ENCODE peak calls at places on chromosomes 6 and 20, in ten cellular contexts. A, Q, N, J, G, Y, W, V, D and U are unnamed samples.

GRCh38 chr20:5703542-5704215 is 46.5 kb upstream of the SHLD1 start:
- DNase-seq in A (no peak), Q (no peak), N (no peak), J (no peak), G (no peak), Y (no peak), W (no peak), V (peak; percentile 19), D (no peak), U (no peak)

GRCh38 chr6:30893001-30893591 is 8.8 kb downstream of the DDR1 start:
- DNase-seq in A (no peak), Q (no peak), N (no peak), J (no peak), G (peak; percentile 62), Y (no peak), W (no peak), V (no peak), D (no peak), U (no peak)

GRCh38 chr6:111087871-111088667 is 766 bp downstream of the SLC16A10 start:
- DNase-seq in A (no peak), Q (no peak), N (no peak), J (no peak), G (no peak), Y (no peak), W (peak; percentile 44), V (peak; percentile 42), D (no peak), U (peak; percentile 52)

GRCh38 chr6:135990437-135990836 is 138.9 kb downstream of the PDE7B start:
- DNase-seq in A (no peak), Q (no peak), N (no peak), J (no peak), G (no peak), Y (no peak), W (no peak), V (no peak), D (no peak), U (no peak)

GRCh38 chr6:15481892-15482291 is 180.9 kb downstream of the DTNBP1 start:
- DNase-seq in A (no peak), Q (no peak), N (no peak), J (no peak), G (no peak), Y (no peak), W (no peak), V (no peak), D (no peak), U (peak; percentile 85)

GRCh38 chr6:14088600-14089168 is 28.9 kb upstream of the CD83 start:
- DNase-seq in A (no peak), Q (no peak), N (no peak), J (no peak), G (no peak), Y (no peak), W (no peak), V (no peak), D (no peak), U (no peak)

GRCh38 chr6:9250852-9251251 is 815.5 kb upstream of the SLC35B3 start:
- DNase-seq in A (no peak), Q (peak; percentile 61), N (peak; percentile 44), J (no peak), G (no peak), Y (no peak), W (peak; percentile 57), V (no peak), D (peak; percentile 34), U (no peak)

GRCh38 chr20:29349836-29350235 is 1907.6 kb upstream of the DEFB115 start:
- DNase-seq in A (no peak), Q (no peak), N (no peak), J (no peak), G (no peak), Y (no peak), W (no peak), V (no peak), D (no peak), U (no peak)

GRCh38 chr6:164345856-164346496 is 931.5 kb downstream of the QKI start:
- DNase-seq in A (no peak), Q (no peak), N (no peak), J (no peak), G (no peak), Y (no peak), W (no peak), V (peak; percentile 67), D (no peak), U (no peak)

GRCh38 chr20:62352402-62353288 is 14.5 kb downstream of the LAMA5 start:
- DNase-seq in A (peak; percentile 66), Q (peak; percentile 90), N (no peak), J (no peak), G (peak; percentile 96), Y (no peak), W (peak; percentile 58), V (peak; percentile 91), D (no peak), U (no peak)

GRCh38 chr6:38876470-38876869 is 161.4 kb downstream of the DNAH8 start:
- DNase-seq in A (no peak), Q (no peak), N (no peak), J (no peak), G (no peak), Y (no peak), W (no peak), V (no peak), D (no peak), U (no peak)

GRCh38 chr6:23526519-23526918 is 599.5 kb upstream of the NRSN1 start:
- DNase-seq in A (no peak), Q (no peak), N (no peak), J (no peak), G (no peak), Y (no peak), W (no peak), V (no peak), D (no peak), U (no peak)

GRCh38 chr20:10576411-10576810 is 97.4 kb downstream of the JAG1 start:
- DNase-seq in A (no peak), Q (no peak), N (no peak), J (no peak), G (no peak), Y (no peak), W (no peak), V (no peak), D (no peak), U (no peak)

GRCh38 chr6:157688960-157689599 is 134.0 kb upstream of the SNX9 start:
- DNase-seq in A (peak; percentile 29), Q (no peak), N (no peak), J (no peak), G (peak; percentile 42), Y (no peak), W (peak; percentile 65), V (no peak), D (no peak), U (no peak)

DNA sequence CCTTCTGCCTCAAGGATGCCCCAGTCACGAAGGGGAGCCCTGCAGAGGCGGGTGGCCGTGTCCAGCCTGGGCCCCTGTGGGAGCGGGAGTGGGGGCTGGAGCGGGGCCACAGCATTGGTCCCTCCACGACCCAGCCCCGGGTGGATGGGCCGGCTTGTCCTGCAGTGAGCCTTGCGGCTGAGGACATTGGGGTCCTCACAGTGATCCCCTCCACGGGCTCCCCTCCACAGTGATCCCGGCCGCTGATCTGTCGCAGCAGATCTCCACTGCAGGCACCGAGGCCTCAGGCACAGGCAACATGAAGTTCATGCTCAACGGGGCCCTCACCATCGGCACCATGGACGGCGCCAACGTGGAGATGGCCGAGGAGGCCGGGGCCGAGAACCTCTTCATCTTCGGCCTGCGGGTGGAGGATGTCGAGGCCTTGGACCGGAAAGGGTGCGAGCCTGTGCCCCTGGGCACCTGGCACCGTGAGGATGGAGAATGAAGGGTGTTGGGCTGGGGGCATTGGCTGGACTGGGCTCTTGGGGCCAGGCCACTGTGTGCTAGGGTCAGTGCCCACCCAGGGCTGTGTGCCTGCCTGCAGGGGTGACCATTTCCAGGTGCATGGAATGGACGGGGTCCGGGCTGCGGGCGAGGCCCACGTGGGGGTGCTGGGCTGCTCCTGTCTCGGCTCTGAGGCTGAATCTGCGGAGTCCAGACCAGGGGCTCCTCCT is 44.4 kb downstream of the PYGB start:
- DNase-seq in A (no peak), Q (no peak), N (no peak), J (no peak), G (no peak), Y (no peak), W (no peak), V (no peak), D (no peak), U (no peak)
- TF ChIP-seq POLR2A in A (no peak), Q (no peak), N (no peak), J (no peak), G (no peak), Y (no peak), W (no peak), V (no peak), D (no peak), U (no peak)

GRCh38 chr20:19840111-19840705 is 82.2 kb downstream of the RIN2 start:
- DNase-seq in A (no peak), Q (no peak), N (no peak), J (no peak), G (no peak), Y (no peak), W (no peak), V (no peak), D (no peak), U (no peak)
- TF ChIP-seq POLR2A in A (no peak), Q (no peak), N (no peak), J (no peak), G (no peak), Y (no peak), W (no peak), V (no peak), D (no peak), U (no peak)

DNA sequence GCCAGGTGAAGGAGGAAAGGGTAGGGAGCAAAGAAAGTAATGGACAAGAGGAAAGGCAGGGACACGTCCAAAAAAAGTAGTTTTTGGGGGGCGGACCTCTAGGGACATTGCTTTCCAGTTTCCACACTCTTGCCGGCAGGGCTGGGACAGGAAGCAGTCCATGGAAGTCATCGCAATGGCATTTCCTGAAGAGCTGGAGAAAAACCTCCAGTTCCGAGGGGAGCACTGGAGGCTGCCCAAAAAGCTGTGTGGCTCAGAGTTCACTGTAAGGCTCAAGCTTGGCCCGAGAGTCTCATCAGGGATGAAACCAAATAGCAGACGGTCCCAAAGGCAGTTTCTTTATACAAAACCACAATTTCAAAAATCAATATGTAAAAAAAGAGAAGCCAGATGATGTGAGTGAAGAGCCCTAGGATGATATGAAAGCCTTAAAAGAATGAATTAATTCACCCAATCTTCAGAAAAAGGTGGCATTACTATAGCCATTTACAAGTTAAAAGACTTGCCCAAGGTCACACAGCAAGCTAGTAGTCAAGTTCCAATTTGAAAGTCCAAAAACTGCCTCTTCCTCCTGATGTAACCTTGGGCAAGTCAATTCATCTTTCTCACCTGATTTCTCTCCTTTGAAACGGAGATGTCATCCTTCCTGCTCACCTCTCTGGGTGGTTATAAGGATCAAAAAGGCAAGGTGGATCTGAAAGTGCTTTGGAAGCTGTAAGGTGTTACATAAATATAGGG is 9.2 kb downstream of the BCL2L1 start:
- DNase-seq in A (peak; percentile 78), Q (no peak), N (peak; percentile 86), J (no peak), G (peak; percentile 95), Y (peak; percentile 71), W (peak; percentile 56), V (peak; percentile 69), D (no peak), U (no peak)
- TF ChIP-seq POLR2A in A (no peak), Q (no peak), N (no peak), J (no peak), G (no peak), Y (no peak), W (no peak), V (no peak), D (no peak), U (no peak)

DNA sequence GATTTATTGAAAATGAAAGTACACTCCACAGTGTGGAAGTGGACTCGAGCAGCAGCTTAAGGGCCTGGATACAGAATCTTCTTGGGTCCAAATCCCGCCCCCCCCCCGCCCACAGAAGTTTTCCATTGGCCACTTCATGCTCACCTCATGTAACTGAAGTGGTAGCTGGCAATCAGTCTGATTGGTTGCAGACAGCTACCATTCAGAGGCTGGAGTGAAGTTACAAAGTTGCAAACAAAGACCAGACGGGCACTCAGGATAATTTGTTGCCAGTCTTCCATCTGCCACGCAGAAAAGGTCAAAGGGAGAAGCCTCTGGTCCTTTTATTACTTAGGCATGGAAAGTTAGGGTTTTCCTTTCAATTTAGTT is 25.8 kb upstream of the FABP7 start:
- DNase-seq in A (no peak), Q (no peak), N (no peak), J (no peak), G (no peak), Y (no peak), W (no peak), V (no peak), D (no peak), U (no peak)
- TF ChIP-seq POLR2A in A (no peak), Q (no peak), N (no peak), J (no peak), G (no peak), Y (no peak), W (no peak), V (no peak), D (no peak), U (no peak)